ENCODE peak calls at places on chromosomes 5 and 9, in ten cellular contexts. T is IMR-90, V is heart left ventricle, W is esophagus squamous epithelium, D is EL, L is left cardiac atrium, Z is left kidney, A is NCI-H1092, I is ovary, N is H9. R is an unnamed sample.

GRCh38 chr5:81830602-81831001 is 79.7 kb upstream of the SSBP2 start:
- DNase-seq in T (no peak), V (no peak), W (no peak), D (no peak), L (no peak), Z (no peak), A (no peak), I (no peak), N (no peak), R (no peak)

GRCh38 chr9:133935328-133936040 is 56.6 kb downstream of the VAV2 start:
- DNase-seq in T (peak), V (peak), W (no peak), D (peak), L (peak), Z (peak), A (no peak), I (peak), N (no peak), R (no peak)

GRCh38 chr5:52051759-52052158 is 668.5 kb downstream of the ISL1 start:
- DNase-seq in T (no peak), V (no peak), W (no peak), D (no peak), L (no peak), Z (no peak), A (no peak), I (no peak), N (no peak), R (no peak)

GRCh38 chr5:157327771-157328170 is 61.8 kb downstream of the CYFIP2 start:
- DNase-seq in T (no peak), V (no peak), W (no peak), D (no peak), L (no peak), Z (no peak), A (no peak), I (no peak), N (no peak), R (no peak)

GRCh38 chr5:68994645-68995044 is 99.2 kb upstream of the SLC30A5 start:
- DNase-seq in T (no peak), V (no peak), W (no peak), D (no peak), L (no peak), Z (peak), A (no peak), I (no peak), N (no peak), R (no peak)

GRCh38 chr9:71733176-71733575 is 35.1 kb downstream of the CEMIP2 start:
- DNase-seq in T (peak), V (no peak), W (no peak), D (peak), L (no peak), Z (no peak), A (no peak), I (no peak), N (no peak), R (peak)

GRCh38 chr5:160507181-160507811 is 85.6 kb downstream of the PTTG1 start:
- DNase-seq in T (peak), V (no peak), W (no peak), D (peak), L (no peak), Z (peak), A (no peak), I (no peak), N (no peak), R (peak)

GRCh38 chr5:20050262-20050661 is 62.3 kb upstream of the CDH18 start:
- DNase-seq in T (no peak), V (no peak), W (no peak), D (peak), L (no peak), Z (no peak), A (no peak), I (no peak), N (no peak), R (no peak)

GRCh38 chr5:9507974-9508373 is 37.9 kb downstream of the SEMA5A start:
- DNase-seq in T (peak), V (no peak), W (no peak), D (peak), L (no peak), Z (no peak), A (no peak), I (no peak), N (no peak), R (peak)

GRCh38 chr9:71755230-71755629 is 13.1 kb downstream of the CEMIP2 start:
- DNase-seq in T (no peak), V (no peak), W (no peak), D (no peak), L (no peak), Z (no peak), A (no peak), I (no peak), N (no peak), R (no peak)

GRCh38 chr5:132483101-132483500 is 7.5 kb downstream of the IRF1 start:
- DNase-seq in T (no peak), V (peak), W (no peak), D (no peak), L (peak), Z (no peak), A (no peak), I (peak), N (no peak), R (no peak)

GRCh38 chr5:123157797-123158528 is 68.9 kb downstream of the PRDM6 start:
- DNase-seq in T (peak), V (no peak), W (no peak), D (peak), L (no peak), Z (no peak), A (no peak), I (no peak), N (no peak), R (peak)

GRCh38 chr9:121972501-121972981 is 120.6 kb downstream of the TTLL11 start:
- DNase-seq in T (peak), V (no peak), W (no peak), D (peak), L (no peak), Z (no peak), A (no peak), I (no peak), N (no peak), R (peak)

GRCh38 chr9:116437411-116438370 is 249.4 kb upstream of the TRIM32 start:
- DNase-seq in T (no peak), V (no peak), W (no peak), D (no peak), L (no peak), Z (peak), A (no peak), I (no peak), N (no peak), R (no peak)

GRCh38 chr5:103499236-103499635 is 63.4 kb downstream of the NUDT12 start:
- DNase-seq in T (no peak), V (no peak), W (no peak), D (no peak), L (no peak), Z (no peak), A (no peak), I (no peak), N (peak), R (no peak)

GRCh38 chr9:117444466-117444865 is 29.6 kb upstream of the ASTN2 start:
- DNase-seq in T (no peak), V (no peak), W (no peak), D (no peak), L (no peak), Z (no peak), A (no peak), I (no peak), N (no peak), R (no peak)

GRCh38 chr9:26437056-26437711 is 455.4 kb downstream of the CAAP1 start:
- DNase-seq in T (no peak), V (no peak), W (no peak), D (no peak), L (no peak), Z (no peak), A (no peak), I (no peak), N (peak), R (no peak)

GRCh38 chr9:72041775-72042194 is 18.6 kb downstream of the C9orf57 start:
- DNase-seq in T (peak), V (peak), W (no peak), D (peak), L (peak), Z (peak), A (no peak), I (peak), N (no peak), R (peak)

GRCh38 chr9:21121079-21121478 is 20.6 kb downstream of the IFNW1 start:
- DNase-seq in T (no peak), V (no peak), W (no peak), D (no peak), L (no peak), Z (no peak), A (no peak), I (no peak), N (no peak), R (no peak)

GRCh38 chr5:1820926-1821325 is 19.7 kb downstream of the NDUFS6 start:
- DNase-seq in T (no peak), V (no peak), W (no peak), D (no peak), L (no peak), Z (no peak), A (no peak), I (no peak), N (no peak), R (no peak)

GRCh38 chr5:120083851-120084615 is 380.1 kb upstream of the PRR16 start:
- DNase-seq in T (peak), V (no peak), W (no peak), D (no peak), L (no peak), Z (no peak), A (no peak), I (no peak), N (no peak), R (no peak)

GRCh38 chr5:155839251-155840037 is 487.5 kb upstream of the SGCD start:
- DNase-seq in T (peak), V (no peak), W (no peak), D (no peak), L (no peak), Z (peak), A (no peak), I (no peak), N (peak), R (no peak)

GRCh38 chr5:151619812-151620462 is 28.8 kb upstream of the FAT2 start:
- DNase-seq in T (no peak), V (no peak), W (no peak), D (no peak), L (no peak), Z (peak), A (no peak), I (no peak), N (peak), R (no peak)

GRCh38 chr5:130762031-130762430 is 403.0 kb downstream of the HINT1 start:
- DNase-seq in T (no peak), V (no peak), W (no peak), D (no peak), L (no peak), Z (peak), A (no peak), I (no peak), N (no peak), R (no peak)

GRCh38 chr5:149485655-149486615 is 65.3 kb downstream of the CSNK1A1 start:
- DNase-seq in T (peak), V (peak), W (no peak), D (peak), L (peak), Z (peak), A (no peak), I (no peak), N (no peak), R (peak)

GRCh38 chr5:157464518-157465171 is 4.6 kb downstream of the NIPAL4 start:
- DNase-seq in T (peak), V (peak), W (no peak), D (peak), L (peak), Z (no peak), A (no peak), I (no peak), N (no peak), R (peak)

GRCh38 chr5:169415948-169416347 is 115.0 kb upstream of the SLIT3 start:
- DNase-seq in T (no peak), V (no peak), W (no peak), D (no peak), L (no peak), Z (peak), A (no peak), I (no peak), N (no peak), R (no peak)

GRCh38 chr5:21219255-21219654 is 1231.3 kb upstream of the CDH18 start:
- DNase-seq in T (no peak), V (no peak), W (no peak), D (no peak), L (no peak), Z (peak), A (no peak), I (no peak), N (no peak), R (no peak)

GRCh38 chr5:5341531-5342292 is 80.8 kb upstream of the ICE1 start:
- DNase-seq in T (no peak), V (no peak), W (no peak), D (peak), L (no peak), Z (no peak), A (no peak), I (no peak), N (no peak), R (peak)

GRCh38 chr5:177510567-177511053 is 984 bp upstream of the DOK3 start:
- DNase-seq in T (no peak), V (no peak), W (no peak), D (no peak), L (no peak), Z (no peak), A (no peak), I (no peak), N (no peak), R (no peak)

GRCh38 chr5:98110791-98111190 is 662.7 kb upstream of the RGMB start:
- DNase-seq in T (peak), V (no peak), W (no peak), D (peak), L (no peak), Z (no peak), A (no peak), I (no peak), N (no peak), R (no peak)

GRCh38 chr5:40033411-40033810 is 608.6 kb upstream of the DAB2 start:
- DNase-seq in T (no peak), V (no peak), W (no peak), D (no peak), L (no peak), Z (no peak), A (no peak), I (no peak), N (no peak), R (no peak)

GRCh38 chr5:57458443-57458842 is 24.2 kb downstream of the ACTBL2 start:
- DNase-seq in T (no peak), V (no peak), W (no peak), D (no peak), L (no peak), Z (no peak), A (no peak), I (no peak), N (no peak), R (no peak)

GRCh38 chr9:16532681-16533450 is 337.6 kb downstream of the BNC2 start:
- DNase-seq in T (peak), V (no peak), W (no peak), D (peak), L (no peak), Z (no peak), A (no peak), I (no peak), N (no peak), R (peak)

GRCh38 chr5:104739905-104740304 is 1177.3 kb upstream of the NUDT12 start:
- DNase-seq in T (no peak), V (no peak), W (no peak), D (no peak), L (no peak), Z (no peak), A (no peak), I (no peak), N (no peak), R (no peak)

GRCh38 chr5:158727771-158728311 is 371.9 kb downstream of the EBF1 start:
- DNase-seq in T (no peak), V (peak), W (no peak), D (peak), L (peak), Z (peak), A (no peak), I (peak), N (no peak), R (no peak)

R was measured in HFFc6.